ENCODE peak calls at places on chromosomes 4 and X, in eight cellular contexts. E is neural crest cell, Y is nephron progenitor cell, G is breast epithelium, L is suprapubic skin, J is ascending aorta, C is thoracic aorta, Q is fibroblast of lung. Z is an unnamed sample.

GRCh38 chr4:5212255-5213032 is 161.2 kb downstream of the STK32B start:
- DNase-seq in E (no peak), Q (no peak), L (no peak), J (no peak), C (no peak), Y (no peak), G (no peak), Z (no peak)

GRCh38 chr4:40986375-40986774 is 228.0 kb downstream of the APBB2 start:
- DNase-seq in G (no peak), J (no peak), E (no peak), L (no peak), Y (no peak), C (no peak), Q (no peak), Z (no peak)

GRCh38 chr4:91058345-91058744 is 931.2 kb downstream of the CCSER1 start:
- DNase-seq in Y (no peak), C (no peak), L (no peak), E (no peak), G (no peak), Q (peak; percentile 56), J (no peak), Z (no peak)

GRCh38 chr4:4685810-4686209 is 144.0 kb upstream of the STX18 start:
- DNase-seq in Q (no peak), L (no peak), E (no peak), G (no peak), J (no peak), C (no peak), Y (peak; percentile 41), Z (no peak)

GRCh38 chr4:88003261-88003660 is 4.2 kb upstream of the PKD2 start:
- DNase-seq in Y (no peak), J (no peak), E (no peak), L (no peak), C (no peak), Q (no peak), G (no peak), Z (no peak)

GRCh38 chr4:110636231-110636676 is 13.4 kb upstream of the PITX2 start:
- DNase-seq in C (no peak), Q (no peak), G (no peak), L (no peak), E (no peak), Y (no peak), J (no peak), Z (no peak)

GRCh38 chr4:16297003-16297402 is 70.7 kb upstream of the TAPT1 start:
- DNase-seq in Q (no peak), L (no peak), Y (no peak), E (no peak), J (no peak), C (no peak), G (no peak), Z (no peak)

GRCh38 chrX:108186811-108187210 is 95.2 kb downstream of the ATG4A start:
- DNase-seq in L (no peak), G (no peak), Y (no peak), Q (peak; percentile 79), J (no peak), C (no peak), E (no peak), Z (no peak)

GRCh38 chr4:102285831-102286230 is 59.5 kb downstream of the SLC39A8 start:
- DNase-seq in L (no peak), C (no peak), Y (no peak), E (no peak), G (no peak), J (no peak), Q (peak; percentile 26), Z (no peak)

GRCh38 chr4:6727081-6727942 is 11.3 kb downstream of the BLOC1S4 start:
- DNase-seq in E (peak; percentile 72), Y (peak; percentile 57), J (no peak), C (no peak), G (no peak), Q (no peak), L (no peak), Z (peak; percentile 28)

GRCh38 chr4:26384380-26385057 is 63.7 kb downstream of the RBPJ start:
- DNase-seq in L (no peak), Y (no peak), J (no peak), Q (no peak), E (no peak), G (no peak), C (no peak), Z (no peak)

GRCh38 chrX:106894392-106894909 is 8.7 kb downstream of the RIPPLY1 start:
- DNase-seq in Q (peak; percentile 77), C (no peak), J (no peak), E (peak; percentile 57), L (no peak), Y (peak; percentile 70), G (peak; percentile 34), Z (peak; percentile 37)

GRCh38 chr4:138205531-138206233 is 36.5 kb downstream of the SLC7A11 start:
- DNase-seq in G (no peak), C (no peak), Y (no peak), E (no peak), L (no peak), J (no peak), Q (no peak), Z (no peak)

GRCh38 chrX:9578083-9578779 is 113.4 kb downstream of the TBL1X start:
- DNase-seq in E (no peak), Q (no peak), J (no peak), Y (no peak), C (no peak), L (no peak), G (no peak), Z (no peak)

GRCh38 chr4:172547724-172548123 is 620.9 kb upstream of the GALNT7 start:
- DNase-seq in Y (peak; percentile 9), L (no peak), J (no peak), E (no peak), Q (no peak), G (no peak), C (no peak), Z (no peak)

GRCh38 chr4:19126903-19127302 is 1105.3 kb upstream of the LCORL start:
- DNase-seq in Y (no peak), J (no peak), G (no peak), Q (no peak), E (no peak), C (no peak), L (no peak), Z (no peak)

GRCh38 chr4:105963461-105964400 is 68.5 kb downstream of the NPNT start:
- DNase-seq in Q (no peak), J (no peak), C (no peak), L (no peak), G (no peak), E (no peak), Y (no peak), Z (no peak)

GRCh38 chr4:149884529-149885206 is 69.0 kb upstream of the IQCM start:
- DNase-seq in L (no peak), Q (no peak), J (no peak), E (no peak), Y (no peak), C (no peak), G (no peak), Z (no peak)

GRCh38 chrX:24643116-24643515 is 4.0 kb downstream of the PCYT1B start:
- DNase-seq in L (no peak), Q (peak; percentile 4), J (no peak), G (no peak), C (no peak), E (no peak), Y (no peak), Z (no peak)

DNA sequence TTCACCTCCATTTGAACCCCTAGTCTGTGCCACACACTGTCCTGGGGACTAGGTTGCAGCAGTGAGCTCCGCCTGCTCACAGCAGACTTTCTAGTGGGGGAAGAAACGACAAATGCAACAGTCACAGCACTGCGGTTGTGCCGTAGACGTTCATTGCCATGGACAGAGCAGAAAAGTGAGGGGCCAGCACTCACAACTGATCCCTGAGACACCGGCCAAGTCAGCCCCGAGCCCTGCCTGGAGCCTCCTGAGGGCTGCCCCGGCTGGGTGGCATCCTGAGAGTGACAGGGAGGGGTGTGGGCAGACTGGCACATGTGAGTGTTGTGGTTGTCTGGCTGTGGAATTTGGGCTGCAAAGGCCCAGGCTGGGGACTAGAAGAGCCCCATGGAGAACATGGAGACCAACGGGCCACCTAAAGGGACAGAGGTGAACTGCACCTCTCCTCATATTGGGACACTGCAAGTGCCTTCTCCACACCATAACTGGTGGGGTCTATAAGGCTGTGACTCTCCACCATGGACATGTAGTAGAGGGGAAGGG is 4.6 kb downstream of the DUSP9 start:
- DNase-seq in G (no peak), Q (no peak), Y (no peak), J (no peak), E (no peak), C (no peak), L (no peak), Z (no peak)
- TF ChIP-seq CTCF in G (no peak), Q (no peak), Y (peak; percentile 32), J (no peak), E (peak; percentile 46), C (no peak), L (no peak), Z (no peak)

DNA sequence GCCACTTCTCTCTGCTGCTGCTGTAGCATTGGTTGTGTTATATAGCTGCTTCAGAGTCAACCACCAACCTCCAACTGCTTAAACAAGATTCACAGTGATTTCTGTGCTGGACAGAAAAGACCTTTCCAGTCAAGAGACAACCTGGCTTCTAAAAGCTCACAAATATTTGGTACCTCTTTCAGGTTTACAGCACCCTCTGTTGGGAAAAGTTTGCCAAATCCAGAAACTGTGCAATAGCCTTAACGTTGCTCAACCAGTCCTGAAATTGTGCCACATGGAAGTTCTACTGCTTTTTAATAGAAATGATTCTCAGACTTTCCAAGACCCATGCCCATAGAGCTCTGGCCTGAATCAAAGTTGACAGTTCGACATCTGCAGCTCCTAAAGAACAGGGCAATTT is 842.1 kb upstream of the HTR2C start:
- DNase-seq in Q (no peak), C (no peak), Y (peak; percentile 20), E (no peak), J (no peak), G (no peak), L (no peak), Z (no peak)
- TF ChIP-seq CTCF in Q (no peak), C (no peak), Y (peak; percentile 36), E (peak; percentile 63), J (no peak), G (no peak), L (no peak), Z (peak; percentile 2)

DNA sequence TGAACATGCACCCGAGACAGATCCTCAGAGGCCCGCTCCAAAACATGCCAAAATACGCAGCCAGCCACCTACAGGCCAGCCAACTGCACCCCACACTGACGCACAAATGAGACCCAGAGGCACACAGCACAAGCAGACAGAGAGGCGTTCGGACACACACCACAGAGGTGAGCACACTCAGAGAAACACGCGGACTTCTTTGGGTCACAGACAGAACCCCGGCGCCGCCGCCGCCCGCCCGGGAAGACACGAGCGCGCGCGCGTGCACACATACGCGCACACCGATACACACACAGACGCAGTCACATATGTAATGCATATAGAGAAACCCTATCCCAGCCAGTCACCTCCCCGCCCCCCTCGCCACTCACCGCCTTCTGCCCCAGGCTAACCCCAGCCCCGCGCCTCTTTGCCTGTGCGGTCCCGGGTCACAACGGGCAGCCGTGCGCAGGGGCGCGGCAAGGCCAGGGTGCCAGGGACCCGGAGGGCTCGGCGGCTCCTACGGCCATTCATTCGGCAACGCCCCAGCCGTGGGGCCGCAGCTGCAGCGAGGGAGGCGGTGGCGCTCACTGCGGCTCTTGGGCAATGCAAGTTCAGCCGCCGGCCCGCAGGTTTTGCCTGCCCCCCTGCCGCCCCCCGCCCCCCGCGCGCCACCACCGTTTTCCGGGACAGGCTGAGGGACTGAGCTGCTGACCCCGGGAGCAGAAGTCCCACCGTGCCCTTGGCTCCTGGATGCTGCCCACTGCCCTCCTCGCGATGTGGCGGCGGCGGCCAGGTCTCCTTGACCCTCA is 532 bp downstream of the SEPTIN6 start:
- DNase-seq in E (peak; percentile 14), J (no peak), Y (peak; percentile 57), L (no peak), Q (peak; percentile 74), G (no peak), C (no peak), Z (peak; percentile 43)
- TF ChIP-seq CTCF in E (peak; percentile 16), J (no peak), Y (no peak), L (no peak), Q (no peak), G (no peak), C (no peak), Z (peak; percentile 18)

GRCh38 chr4:14143892-14144291 is 516.4 kb upstream of the BOD1L1 start:
- DNase-seq in Y (no peak), E (no peak), Q (no peak), C (no peak), G (no peak), J (no peak), L (no peak), Z (no peak)
- TF ChIP-seq CTCF in Y (no peak), E (peak; percentile 39), Q (no peak), C (no peak), G (no peak), J (no peak), L (no peak), Z (no peak)